ENCODE peak calls at places on chromosome 14, in six cellular contexts. J, M, U, S, W and D are unnamed samples.

GRCh38 chr14:104926619-104927431 is 2.1 kb downstream of the PLD4 start:
- DNase-seq in S (no peak), U (no peak), M (no peak), J (no peak), W (peak; percentile 97), D (no peak)

GRCh38 chr14:100864960-100865681 is 38.4 kb downstream of the RTL1 start:
- DNase-seq in J (no peak), W (no peak), U (no peak), M (peak; percentile 36), S (no peak), D (no peak)

GRCh38 chr14:97916100-97916499 is 1118.9 kb downstream of the VRK1 start:
- DNase-seq in M (no peak), S (no peak), W (no peak), J (no peak), U (no peak), D (no peak)

GRCh38 chr14:49303952-49304516 is 282.1 kb downstream of the RPS29 start:
- DNase-seq in M (peak; percentile 13), J (no peak), W (peak; percentile 70), S (peak; percentile 39), U (peak; percentile 73), D (peak; percentile 67)

GRCh38 chr14:54817506-54817905 is 85.1 kb downstream of the GCH1 start:
- DNase-seq in S (no peak), M (no peak), U (peak; percentile 18), J (no peak), W (no peak), D (no peak)

GRCh38 chr14:72607386-72608125 is 286.3 kb downstream of the DPF3 start:
- DNase-seq in U (no peak), S (peak; percentile 14), M (peak; percentile 45), J (no peak), W (no peak), D (no peak)

GRCh38 chr14:56846970-56847928 is 37.0 kb upstream of the OTX2 start:
- DNase-seq in M (no peak), J (no peak), S (no peak), W (no peak), U (no peak), D (no peak)

GRCh38 chr14:71688576-71688975 is 243.7 kb upstream of the RGS6 start:
- DNase-seq in W (no peak), M (peak; percentile 27), U (no peak), J (peak; percentile 74), S (no peak), D (peak; percentile 45)

GRCh38 chr14:77085538-77085937 is 12.5 kb upstream of the CIPC start:
- DNase-seq in W (no peak), U (peak; percentile 75), M (no peak), J (no peak), S (no peak), D (no peak)
- H2AFZ ChIP-seq in W (no peak overlapping the region), U (peak overlapping the region; percentile 80), M (no peak overlapping the region), J (no peak overlapping the region), S (no peak overlapping the region), D (no peak overlapping the region)

GRCh38 chr14:76313861-76314260 is 62.1 kb upstream of the ESRRB start:
- DNase-seq in W (no peak), J (no peak), M (no peak), S (no peak), U (no peak), D (no peak)
- H2AFZ ChIP-seq in W (no peak overlapping the region), J (no peak overlapping the region), M (no peak overlapping the region), S (no peak overlapping the region), U (no peak overlapping the region), D (no peak overlapping the region)

GRCh38 chr14:65153101-65153500 is 50.8 kb upstream of the MAX start:
- DNase-seq in S (no peak), J (no peak), W (no peak), M (no peak), U (no peak), D (no peak)

GRCh38 chr14:65160091-65160490 is 57.8 kb upstream of the MAX start:
- DNase-seq in M (no peak), U (no peak), J (no peak), S (no peak), W (no peak), D (no peak)

GRCh38 chr14:65151329-65152010 is 49.2 kb upstream of the MAX start:
- DNase-seq in M (no peak), J (peak; percentile 63), U (no peak), W (no peak), S (no peak), D (no peak)

GRCh38 chr14:65159281-65160062 is 57.2 kb upstream of the MAX start:
- DNase-seq in W (peak; percentile 80), M (no peak), U (no peak), J (no peak), S (no peak), D (no peak)

GRCh38 chr14:65156568-65157366 is 54.5 kb upstream of the MAX start:
- DNase-seq in S (peak; percentile 93), M (peak; percentile 78), U (no peak), W (peak; percentile 53), J (peak; percentile 53), D (no peak)
- H2AFZ ChIP-seq in S (peak overlapping the region; percentile 17), M (peak overlapping the region; percentile 81), U (peak overlapping the region; percentile 15), W (peak overlapping the region; percentile 89), J (no peak overlapping the region), D (peak overlapping the region; percentile 46)

GRCh38 chr14:75969126-75969525 is 12.7 kb downstream of the TGFB3 start:
- DNase-seq in U (no peak), W (no peak), M (no peak), J (no peak), S (no peak), D (no peak)
- H2AFZ ChIP-seq in U (no peak overlapping the region), W (no peak overlapping the region), M (no peak overlapping the region), J (no peak overlapping the region), S (no peak overlapping the region), D (no peak overlapping the region)

GRCh38 chr14:32201816-32202467 is at the start of gene RNU6-7:
- DNase-seq in W (peak; percentile 76), J (peak; percentile 42), M (peak; percentile 17), S (peak; percentile 64), U (peak; percentile 66), D (peak; percentile 43)
- H2AFZ ChIP-seq in W (peak within 1 kb of the TSS; percentile 91), J (peak within 1 kb of the TSS; percentile 99), M (peak within 1 kb of the TSS; percentile 99), S (peak within 1 kb of the TSS; percentile 90), U (peak within 1 kb of the TSS; percentile 89), D (peak within 1 kb of the TSS; percentile 88)

GRCh38 chr14:90453401-90453951 is 56.6 kb downstream of the CALM1 start:
- DNase-seq in J (no peak), M (no peak), S (peak; percentile 26), U (no peak), W (no peak), D (peak; percentile 44)
- H2AFZ ChIP-seq in J (no peak overlapping the region), M (no peak overlapping the region), S (no peak overlapping the region), U (no peak overlapping the region), W (no peak overlapping the region), D (no peak overlapping the region)

GRCh38 chr14:64581363-64581762 is 31.6 kb downstream of the PPP1R36 start:
- DNase-seq in S (no peak), U (no peak), W (no peak), J (no peak), M (no peak), D (no peak)
- H2AFZ ChIP-seq in S (no peak overlapping the region), U (no peak overlapping the region), W (no peak overlapping the region), J (no peak overlapping the region), M (no peak overlapping the region), D (no peak overlapping the region)

GRCh38 chr14:75279739-75280447 is 1.3 kb downstream of the FOS start:
- DNase-seq in S (peak; percentile 25), J (no peak), W (no peak), M (peak; percentile 27), U (peak; percentile 53), D (peak; percentile 42)
- H2AFZ ChIP-seq in S (no peak overlapping the region), J (no peak overlapping the region), W (no peak overlapping the region), M (peak overlapping the region; percentile 98), U (no peak overlapping the region), D (no peak overlapping the region)